ENCODE peak calls at places on chromosomes 5 and 9, in five cellular contexts. L is mesenchymal stem cell, K is foreskin keratinocyte, E is dorsolateral prefrontal cortex, Y is aorta. D is an unnamed sample. For H3K27me3, the result is how much of the 10 kb centered on the place peaks cover.

GRCh38 chr9:131603199-131603598 is 57.9 kb downstream of the PRRT1B start:
- DNase-seq in L (no peak), K (no peak), E (no peak), Y (no peak), D (no peak)

GRCh38 chr5:72499730-72500129 is 7.5 kb downstream of the ZNF366 start:
- DNase-seq in L (no peak), K (no peak), E (no peak), Y (no peak), D (no peak)

GRCh38 chr5:60577116-60577515 is 122.8 kb downstream of the DEPDC1B start:
- DNase-seq in L (peak), K (no peak), E (no peak), Y (no peak), D (no peak)

GRCh38 chr5:41087461-41087860 is 16.3 kb upstream of the MROH2B start:
- DNase-seq in L (no peak), K (peak), E (no peak), Y (no peak), D (no peak)

GRCh38 chr9:21682981-21683380 is 119.5 kb upstream of the MTAP start:
- DNase-seq in L (peak), K (peak), E (no peak), Y (no peak), D (no peak)

GRCh38 chr9:112473986-112474385 is 12.6 kb upstream of the KIAA1958 start:
- DNase-seq in L (no peak), K (no peak), E (no peak), Y (no peak), D (no peak)

GRCh38 chr5:42874621-42875198 is 63.0 kb upstream of the SELENOP start:
- DNase-seq in L (no peak), K (no peak), E (no peak), Y (no peak), D (no peak)

GRCh38 chr9:120915854-120916495 is 10.6 kb downstream of the TRAF1 start:
- DNase-seq in L (no peak), K (no peak), E (no peak), Y (peak), D (no peak)

GRCh38 chr5:54088081-54088480 is 222.3 kb downstream of the ARL15 start:
- DNase-seq in L (no peak), K (no peak), E (no peak), Y (no peak), D (no peak)

GRCh38 chr5:5351288-5352089 is 71.0 kb upstream of the ICE1 start:
- DNase-seq in L (peak), K (peak), E (no peak), Y (no peak), D (no peak)

GRCh38 chr9:130745210-130745800 is 51.7 kb downstream of the EXOSC2 start:
- DNase-seq in L (no peak), K (no peak), E (no peak), Y (no peak), D (no peak)

GRCh38 chr9:71755869-71756268 is 12.4 kb downstream of the CEMIP2 start:
- DNase-seq in L (no peak), K (no peak), E (no peak), Y (no peak), D (no peak)

GRCh38 chr5:171285465-171285864 is 23.6 kb upstream of the TLX3 start:
- DNase-seq in L (no peak), K (no peak), E (no peak), Y (no peak), D (no peak)

GRCh38 chr5:8953911-8954310 is 592.0 kb downstream of the SEMA5A start:
- DNase-seq in L (no peak), K (no peak), E (no peak), Y (no peak), D (no peak)

GRCh38 chr9:83238871-83239624 is 176.1 kb upstream of the RASEF start:
- DNase-seq in L (peak), K (no peak), E (no peak), Y (no peak), D (no peak)

GRCh38 chr9:4815381-4815956 is 22.7 kb downstream of the RCL1 start:
- DNase-seq in L (no peak), K (no peak), E (no peak), Y (no peak), D (no peak)

GRCh38 chr5:107508083-107508482 is 162.7 kb downstream of the EFNA5 start:
- DNase-seq in L (no peak), K (no peak), E (no peak), Y (no peak), D (no peak)

GRCh38 chr9:104858271-104858670 is 69.7 kb downstream of the ABCA1 start:
- DNase-seq in L (no peak), K (peak), E (no peak), Y (no peak), D (no peak)

GRCh38 chr9:110191616-110192015 is 16.3 kb downstream of the C9orf152 start:
- DNase-seq in L (no peak), K (no peak), E (no peak), Y (no peak), D (no peak)

GRCh38 chr9:70924905-70925547 is 196.4 kb downstream of the TRPM3 start:
- DNase-seq in L (peak), K (peak), E (no peak), Y (no peak), D (no peak)

GRCh38 chr9:81826541-81826906 is 101.7 kb upstream of the SPATA31D4 start:
- DNase-seq in L (no peak), K (no peak), E (peak), Y (no peak), D (no peak)

GRCh38 chr9:114467226-114467750 is 38.0 kb downstream of the WHRN start:
- DNase-seq in L (no peak), K (no peak), E (no peak), Y (no peak), D (no peak)

GRCh38 chr5:102595332-102595731 is 96.5 kb upstream of the SLCO6A1 start:
- DNase-seq in L (no peak), K (no peak), E (no peak), Y (no peak), D (no peak)

GRCh38 chr9:89519393-89519805 is 21.5 kb upstream of the SEMA4D start:
- DNase-seq in L (peak), K (peak), E (no peak), Y (no peak), D (peak)

GRCh38 chr9:95499847-95500246 is 16.9 kb downstream of the PTCH1 start:
- DNase-seq in L (peak), K (no peak), E (no peak), Y (no peak), D (no peak)

GRCh38 chr9:121748080-121748479 is 96.6 kb downstream of the DAB2IP start:
- DNase-seq in L (no peak), K (no peak), E (no peak), Y (no peak), D (no peak)

GRCh38 chr9:9174358-9174757 is 1374.8 kb upstream of the DMAC1 start:
- DNase-seq in L (no peak), K (no peak), E (no peak), Y (no peak), D (no peak)

GRCh38 chr5:122699226-122699625 is 75.7 kb upstream of the SNX2 start:
- DNase-seq in L (no peak), K (no peak), E (no peak), Y (no peak), D (no peak)

GRCh38 chr5:65481171-65481575 is 547 bp downstream of the ADAMTS6 start:
- DNase-seq in L (peak), K (peak), E (no peak), Y (no peak), D (no peak)

GRCh38 chr5:149782900-149783586 is 52.9 kb downstream of the PPARGC1B start:
- DNase-seq in L (no peak), K (no peak), E (no peak), Y (no peak), D (no peak)

GRCh38 chr5:149317281-149318048 is 27.8 kb upstream of the GRPEL2 start:
- DNase-seq in L (peak), K (no peak), E (no peak), Y (no peak), D (no peak)

GRCh38 chr5:41009228-41009627 is 61.9 kb downstream of the MROH2B start:
- DNase-seq in L (no peak), K (peak), E (no peak), Y (no peak), D (no peak)

GRCh38 chr9:31325778-31326177 is 1058.7 kb upstream of the ACO1 start:
- DNase-seq in L (no peak), K (no peak), E (no peak), Y (no peak), D (no peak)

GRCh38 chr5:42943931-42944631 is 96.0 kb downstream of the ANXA2R start:
- DNase-seq in L (peak), K (no peak), E (no peak), Y (no peak), D (no peak)

GRCh38 chr5:115297043-115297442 is 589 bp upstream of the CCDC112 start:
- DNase-seq in L (peak), K (peak), E (no peak), Y (no peak), D (no peak)

GRCh38 chr5:37417347-37417746 is 38.2 kb downstream of the WDR70 start:
- DNase-seq in L (no peak), K (no peak), E (no peak), Y (no peak), D (no peak)

DNA sequence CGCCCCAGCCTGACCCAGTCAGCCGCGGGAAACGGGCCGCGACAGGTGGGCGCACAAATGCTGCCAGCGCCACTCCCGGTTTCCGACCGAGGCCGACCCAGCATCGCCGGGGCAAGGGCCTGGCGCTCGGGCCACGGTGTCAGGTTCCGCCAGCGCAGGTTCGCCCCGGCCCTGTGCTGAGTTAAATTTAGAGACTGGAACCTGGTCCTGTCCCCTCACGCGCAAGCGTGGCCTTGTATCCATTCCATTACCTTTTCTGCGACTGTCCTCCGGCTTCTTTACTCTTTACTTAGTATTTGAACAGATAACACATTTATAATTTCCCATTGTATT is 372 bp upstream of the TRIM7 start:
- DNase-seq in L (no peak), K (peak), E (no peak), Y (peak), D (no peak)
- H3K27me3 ChIP-seq in L (under half), K (under half), E (under half), Y (under half), D (under half)

GRCh38 chr9:93177676-93178075 is 6.3 kb upstream of the WNK2 start:
- DNase-seq in L (no peak), K (no peak), E (no peak), Y (no peak), D (no peak)
- H3K27me3 ChIP-seq in L (half or more), K (under half), E (under half), Y (under half), D (under half)

GRCh38 chr9:129484325-129485000 is 136.4 kb downstream of the C9orf50 start:
- DNase-seq in L (no peak), K (no peak), E (no peak), Y (no peak), D (no peak)
- H3K27me3 ChIP-seq in L (under half), K (under half), E (under half), Y (under half), D (under half)

GRCh38 chr9:136011376-136011702 is 50.2 kb upstream of the UBAC1 start:
- DNase-seq in L (no peak), K (no peak), E (no peak), Y (no peak), D (peak)

GRCh38 chr9:136010615-136011341 is 49.6 kb upstream of the UBAC1 start:
- DNase-seq in L (no peak), K (no peak), E (no peak), Y (no peak), D (peak)

GRCh38 chr9:136008693-136008997 is 47.5 kb upstream of the UBAC1 start:
- DNase-seq in L (no peak), K (no peak), E (no peak), Y (no peak), D (no peak)

GRCh38 chr9:136009516-136009915 is 48.3 kb upstream of the UBAC1 start:
- DNase-seq in L (no peak), K (no peak), E (no peak), Y (no peak), D (peak)

GRCh38 chr9:136010176-136010575 is 49.0 kb upstream of the UBAC1 start:
- DNase-seq in L (no peak), K (no peak), E (no peak), Y (no peak), D (peak)
- H3K27me3 ChIP-seq in L (under half), K (under half), E (under half), Y (under half), D (under half)

DNA sequence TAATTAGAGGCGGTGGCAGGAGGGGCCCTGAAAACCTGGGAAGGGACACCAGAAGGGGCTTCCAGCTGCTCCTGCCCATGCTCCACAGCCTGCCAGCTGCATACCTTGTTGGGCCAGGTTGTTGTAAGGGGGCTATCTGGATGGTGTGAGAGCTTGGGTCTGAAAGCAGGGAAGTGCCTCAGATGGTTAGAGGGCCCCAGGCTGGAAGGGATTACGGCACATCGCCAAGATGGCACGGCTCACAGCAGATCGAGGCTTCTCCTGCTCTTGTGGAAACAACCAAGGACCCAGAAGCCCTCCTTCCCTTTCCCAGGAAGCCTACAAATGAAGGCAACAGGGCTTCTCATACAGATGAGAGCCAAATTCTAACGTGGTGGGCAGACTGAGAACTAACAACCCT is 121.8 kb upstream of the ADCY2 start:
- DNase-seq in L (no peak), K (no peak), E (no peak), Y (no peak), D (no peak)
- H3K27me3 ChIP-seq in L (under half), K (under half), E (under half), Y (under half), D (under half)

GRCh38 chr5:93586948-93587918 is 4.2 kb downstream of the NR2F1 start:
- DNase-seq in L (peak), K (no peak), E (no peak), Y (no peak), D (no peak)
- H3K27me3 ChIP-seq in L (under half), K (half or more), E (under half), Y (under half), D (half or more)

GRCh38 chr9:2198956-2199635 is 183.9 kb downstream of the SMARCA2 start:
- DNase-seq in L (no peak), K (no peak), E (no peak), Y (no peak), D (no peak)
- H3K27me3 ChIP-seq in L (under half), K (under half), E (under half), Y (under half), D (under half)

GRCh38 chr5:125461641-125462072 is 715.2 kb upstream of the ZNF608 start:
- DNase-seq in L (peak), K (no peak), E (no peak), Y (no peak), D (no peak)

GRCh38 chr5:125464847-125465432 is 718.5 kb upstream of the ZNF608 start:
- DNase-seq in L (no peak), K (no peak), E (no peak), Y (no peak), D (no peak)

GRCh38 chr5:125467222-125467621 is 720.8 kb upstream of the ZNF608 start:
- DNase-seq in L (no peak), K (no peak), E (no peak), Y (no peak), D (no peak)

GRCh38 chr5:125465703-125466102 is 719.3 kb upstream of the ZNF608 start:
- DNase-seq in L (no peak), K (no peak), E (no peak), Y (no peak), D (no peak)

DNA sequence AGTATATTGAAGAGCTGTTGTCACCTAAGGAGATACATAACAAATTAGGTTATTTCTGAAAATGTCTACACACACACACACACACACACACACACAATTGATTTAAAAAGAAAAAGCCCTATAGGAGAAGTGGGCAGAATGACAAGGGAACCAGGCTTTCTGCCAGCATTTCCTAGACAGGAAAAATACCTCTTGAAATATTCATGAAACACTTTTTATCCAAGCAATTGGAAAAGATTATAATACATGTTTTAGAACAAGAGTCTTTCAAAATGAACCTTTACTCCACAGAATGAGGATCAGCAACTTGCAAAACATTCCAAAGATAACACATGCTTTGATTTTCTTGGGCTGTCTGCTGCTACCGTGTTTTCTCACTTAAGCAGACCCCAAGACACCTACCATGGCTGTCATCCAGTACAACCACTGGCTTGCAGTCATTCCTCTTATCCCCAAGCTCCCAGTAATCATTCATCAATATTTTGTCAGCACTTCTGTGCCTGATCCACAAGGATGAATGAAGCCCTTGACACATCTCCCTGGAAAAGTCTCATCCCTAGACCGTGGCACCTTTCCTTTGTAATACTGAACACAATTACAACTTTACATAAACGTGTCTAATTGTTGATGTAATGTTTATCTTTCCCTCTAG is 717.1 kb upstream of the ZNF608 start:
- DNase-seq in L (no peak), K (no peak), E (no peak), Y (no peak), D (no peak)
- H3K27me3 ChIP-seq in L (under half), K (under half), E (under half), Y (under half), D (under half)

DNA sequence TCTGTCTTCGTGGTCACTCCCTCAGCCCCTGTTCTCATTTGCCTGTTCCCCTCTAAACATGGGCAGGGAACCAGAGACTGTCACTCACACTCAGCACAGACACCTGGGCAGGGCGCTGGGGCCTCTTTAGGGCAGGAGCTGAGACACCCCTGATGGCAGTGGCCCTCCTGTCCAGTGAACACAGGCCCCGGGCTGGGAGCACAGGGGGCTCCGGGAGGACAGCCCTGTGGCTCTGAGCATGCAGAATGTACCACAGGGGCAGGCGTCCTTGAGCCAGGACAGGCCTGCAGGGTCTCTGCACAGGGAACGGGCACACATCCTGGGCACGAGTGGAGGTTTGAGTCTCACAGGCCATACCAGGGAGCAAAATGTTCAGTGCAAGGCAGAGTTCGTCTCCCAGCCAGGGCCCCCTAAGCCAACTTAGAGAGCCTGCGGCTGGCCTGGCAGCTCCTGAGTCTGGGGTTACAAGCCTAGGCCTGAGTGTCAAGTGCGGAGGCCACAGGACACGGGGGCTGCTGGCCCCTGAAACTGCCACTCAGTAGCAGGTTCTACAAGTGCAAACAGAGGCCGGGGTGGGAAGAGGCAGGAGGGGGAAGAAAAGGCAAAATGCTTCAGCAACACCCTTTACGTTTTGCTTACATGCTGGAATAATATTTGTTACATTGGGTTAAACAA is 55.9 kb upstream of the NKD2 start:
- DNase-seq in L (no peak), K (no peak), E (no peak), Y (no peak), D (peak)
- H3K27me3 ChIP-seq in L (half or more), K (under half), E (under half), Y (under half), D (half or more)

GRCh38 chr9:34372598-34373011 is 4.1 kb downstream of the MYORG start:
- DNase-seq in L (no peak), K (peak), E (no peak), Y (no peak), D (no peak)

GRCh38 chr9:34371886-34372597 is 4.7 kb downstream of the MYORG start:
- DNase-seq in L (no peak), K (no peak), E (no peak), Y (no peak), D (no peak)

GRCh38 chr9:34374905-34375552 is 1.7 kb downstream of the MYORG start:
- DNase-seq in L (no peak), K (no peak), E (no peak), Y (no peak), D (no peak)

GRCh38 chr9:34374339-34374738 is 2.4 kb downstream of the MYORG start:
- DNase-seq in L (no peak), K (no peak), E (no peak), Y (no peak), D (no peak)

GRCh38 chr9:34373749-34374148 is 2.9 kb downstream of the MYORG start:
- DNase-seq in L (no peak), K (no peak), E (no peak), Y (no peak), D (no peak)
- H3K27me3 ChIP-seq in L (under half), K (under half), E (under half), Y (under half), D (under half)